ENCODE peak calls at places on chromosomes 12 and 14, in eight cellular contexts. L, I, M, K, U, T, X and D are unnamed samples.
A peak's percentile ranks its signal among the peaks of the same experiment; 100 is the strongest.

GRCh38 chr14:29215853-29216252 is 449.3 kb downstream of the FOXG1 start:
- DNase-seq in L (peak; percentile 25), X (no peak), I (no peak), M (no peak), U (no peak), T (no peak), K (peak; percentile 32), D (no peak)

GRCh38 chr12:57829025-57829777 is 10.7 kb upstream of the AVIL start:
- DNase-seq in T (no peak), K (no peak), I (no peak), X (no peak), L (no peak), M (no peak), U (no peak), D (no peak)

GRCh38 chr12:10214131-10214876 is 1.6 kb downstream of the GABARAPL1 start:
- DNase-seq in L (no peak), X (no peak), K (peak; percentile 90), M (no peak), I (peak; percentile 76), U (no peak), T (no peak), D (no peak)

GRCh38 chr14:24072436-24072835 is 1.1 kb downstream of the CPNE6 start:
- DNase-seq in L (no peak), X (no peak), K (no peak), M (no peak), T (no peak), U (no peak), I (no peak), D (no peak)

GRCh38 chr12:132781938-132782337 is 20.3 kb upstream of the ANKLE2 start:
- DNase-seq in X (no peak), U (no peak), I (no peak), M (no peak), T (no peak), L (no peak), K (no peak), D (no peak)

GRCh38 chr12:3700861-3701260 is 52.0 kb downstream of the CRACR2A start:
- DNase-seq in L (no peak), T (no peak), X (no peak), I (no peak), K (peak; percentile 89), U (no peak), M (no peak), D (no peak)

GRCh38 chr14:102235275-102235897 is 69.6 kb downstream of the MOK start:
- DNase-seq in U (peak; percentile 9), I (peak; percentile 75), K (peak; percentile 96), X (peak; percentile 36), T (peak; percentile 57), M (peak; percentile 73), L (peak; percentile 87), D (peak; percentile 69)

GRCh38 chr14:101836131-101836530 is 74.6 kb downstream of the PPP2R5C start:
- DNase-seq in I (no peak), L (no peak), K (peak; percentile 62), M (no peak), U (no peak), T (no peak), X (no peak), D (no peak)

GRCh38 chr12:2163172-2163927 is 110.6 kb downstream of the CACNA1C start:
- DNase-seq in I (peak; percentile 77), K (peak; percentile 71), L (no peak), U (no peak), X (peak; percentile 70), M (no peak), T (no peak), D (no peak)

GRCh38 chr12:99157946-99158345 is 489.6 kb upstream of the GARIN6 start:
- DNase-seq in X (no peak), T (no peak), I (peak; percentile 76), M (no peak), U (no peak), K (peak; percentile 1), L (no peak), D (no peak)

GRCh38 chr12:91289072-91289471 is 106.5 kb upstream of the DCN start:
- DNase-seq in M (no peak), I (no peak), L (no peak), K (no peak), X (no peak), T (no peak), U (no peak), D (no peak)

GRCh38 chr12:119758695-119759094 is 90.8 kb downstream of the PRKAB1 start:
- DNase-seq in T (no peak), I (no peak), K (no peak), L (no peak), X (no peak), M (no peak), U (peak; percentile 22), D (no peak)

GRCh38 chr12:112096667-112097066 is 11.9 kb downstream of the NAA25 start:
- DNase-seq in U (no peak), I (peak; percentile 90), T (no peak), M (no peak), L (no peak), X (no peak), K (peak; percentile 63), D (no peak)

GRCh38 chr14:101813171-101813759 is 51.8 kb downstream of the PPP2R5C start:
- DNase-seq in X (no peak), L (no peak), M (no peak), I (no peak), T (no peak), K (no peak), U (no peak), D (no peak)

GRCh38 chr14:105249175-105250007 is 1.1 kb downstream of the BTBD6 start:
- DNase-seq in M (no peak), I (no peak), K (peak; percentile 50), U (no peak), X (no peak), T (no peak), L (no peak), D (no peak)

GRCh38 chr14:66104486-66104885 is 381.7 kb upstream of the CCDC196 start:
- DNase-seq in K (no peak), M (no peak), X (no peak), T (no peak), L (no peak), U (no peak), I (no peak), D (no peak)

GRCh38 chr14:89915114-89915878 is 39.2 kb downstream of the EFCAB11 start:
- DNase-seq in L (peak; percentile 74), K (peak; percentile 89), M (peak; percentile 32), T (peak; percentile 23), I (peak; percentile 66), U (no peak), X (no peak), D (peak; percentile 72)

GRCh38 chr14:64649383-64649998 is 54.7 kb upstream of the PLEKHG3 start:
- DNase-seq in I (peak; percentile 56), M (no peak), L (no peak), U (no peak), T (no peak), X (no peak), K (peak; percentile 93), D (no peak)

GRCh38 chr14:54478621-54479215 is 10.1 kb downstream of the GMFB start:
- DNase-seq in T (no peak), U (no peak), M (no peak), L (no peak), K (no peak), I (no peak), X (no peak), D (no peak)

GRCh38 chr14:51155331-51155730 is 60.4 kb upstream of the TRIM9 start:
- DNase-seq in L (no peak), I (no peak), X (no peak), T (no peak), U (no peak), K (no peak), M (no peak), D (no peak)

GRCh38 chr14:68665792-68666195 is 127.1 kb downstream of the ZFP36L1 start:
- DNase-seq in U (no peak), K (no peak), I (peak; percentile 44), M (peak; percentile 26), T (no peak), X (no peak), L (no peak), D (no peak)